ENCODE peak calls at places on chromosomes 13 and 19, in seven cellular contexts. Y is brain microvascular endothelial cell, T is vagina, S is GM13977, V is fibroblast of lung, J is IMR-90, A is B cell. Q is an unnamed sample.

GRCh38 chr19:14473915-14474578 is 1.1 kb downstream of the PTGER1 start:
- DNase-seq in Y (no peak), T (no peak), S (peak), V (peak), J (no peak), A (no peak), Q (peak)

GRCh38 chr19:40154121-40154680 is 37.0 kb upstream of the MAP3K10 start:
- DNase-seq in Y (no peak), T (no peak), S (no peak), V (no peak), J (no peak), A (no peak), Q (no peak)

GRCh38 chr19:46834984-46835383 is 15.7 kb downstream of the AP2S1 start:
- DNase-seq in Y (no peak), T (no peak), S (no peak), V (no peak), J (no peak), A (no peak), Q (no peak)

GRCh38 chr13:36530050-36530789 is 97.9 kb downstream of the CCNA1 start:
- DNase-seq in Y (peak), T (peak), S (no peak), V (peak), J (no peak), A (no peak), Q (no peak)

GRCh38 chr13:21986602-21987001 is 315.7 kb downstream of the FGF9 start:
- DNase-seq in Y (no peak), T (peak), S (no peak), V (no peak), J (peak), A (no peak), Q (no peak)

GRCh38 chr13:74570046-74570445 is 435.8 kb upstream of the KLF12 start:
- DNase-seq in Y (no peak), T (no peak), S (no peak), V (no peak), J (no peak), A (no peak), Q (no peak)

GRCh38 chr19:46002678-46003275 is 7.5 kb downstream of the CCDC61 start:
- DNase-seq in Y (no peak), T (no peak), S (no peak), V (no peak), J (no peak), A (no peak), Q (no peak)

GRCh38 chr19:2315818-2316353 is 7.9 kb upstream of the LINGO3 start:
- DNase-seq in Y (peak), T (no peak), S (no peak), V (peak), J (peak), A (peak), Q (peak)

GRCh38 chr13:98879965-98880364 is 97.9 kb downstream of the DOCK9 start:
- DNase-seq in Y (no peak), T (no peak), S (no peak), V (no peak), J (no peak), A (no peak), Q (no peak)

GRCh38 chr13:74511523-74511922 is 377.3 kb upstream of the KLF12 start:
- DNase-seq in Y (no peak), T (no peak), S (no peak), V (no peak), J (no peak), A (no peak), Q (no peak)

GRCh38 chr19:13267889-13268288 is 117.7 kb downstream of the IER2 start:
- DNase-seq in Y (no peak), T (no peak), S (no peak), V (no peak), J (peak), A (no peak), Q (no peak)

GRCh38 chr19:23263396-23263795 is 13.2 kb upstream of the ZNF724 start:
- DNase-seq in Y (no peak), T (no peak), S (no peak), V (no peak), J (no peak), A (no peak), Q (no peak)

GRCh38 chr13:73417012-73417615 is 358.3 kb downstream of the KLF5 start:
- DNase-seq in Y (no peak), T (no peak), S (peak), V (no peak), J (no peak), A (no peak), Q (no peak)

GRCh38 chr19:9528757-9529336 is 9.6 kb downstream of the ZNF426 start:
- DNase-seq in Y (no peak), T (no peak), S (no peak), V (peak), J (peak), A (no peak), Q (no peak)

GRCh38 chr19:15291089-15291488 is 41.2 kb downstream of the BRD4 start:
- DNase-seq in Y (peak), T (no peak), S (no peak), V (peak), J (peak), A (no peak), Q (no peak)

GRCh38 chr19:18264428-18264827 is 9.8 kb downstream of the IQCN start:
- DNase-seq in Y (no peak), T (no peak), S (no peak), V (no peak), J (no peak), A (no peak), Q (no peak)

GRCh38 chr19:46616631-46617322 is 8.1 kb downstream of the PTGIR start:
- DNase-seq in Y (no peak), T (no peak), S (peak), V (peak), J (peak), A (no peak), Q (no peak)

GRCh38 chr19:12938536-12939291 is at the start of gene CALR:
- DNase-seq in Y (no peak), T (no peak), S (no peak), V (peak), J (no peak), A (no peak), Q (no peak)

GRCh38 chr13:57633950-57634828 is 2.6 kb downstream of the PCDH17 start:
- DNase-seq in Y (no peak), T (no peak), S (no peak), V (peak), J (no peak), A (peak), Q (no peak)

GRCh38 chr13:112885782-112886268 is 83.2 kb upstream of the MCF2L start:
- DNase-seq in Y (peak), T (no peak), S (no peak), V (peak), J (peak), A (no peak), Q (peak)

GRCh38 chr19:12723643-12724426 is at the start of gene TNPO2:
- DNase-seq in Y (peak), T (no peak), S (peak), V (peak), J (peak), A (peak), Q (peak)

GRCh38 chr19:35085947-35086346 is 29.7 kb upstream of the FXYD3 start:
- DNase-seq in Y (no peak), T (no peak), S (peak), V (no peak), J (no peak), A (peak), Q (peak)

GRCh38 chr19:18419699-18420460 is 682 bp downstream of the SSBP4 start:
- DNase-seq in Y (no peak), T (no peak), S (peak), V (no peak), J (no peak), A (peak), Q (peak)

GRCh38 chr19:31406106-31406505 is 56.9 kb upstream of the TSHZ3 start:
- DNase-seq in Y (no peak), T (no peak), S (no peak), V (no peak), J (no peak), A (no peak), Q (no peak)

GRCh38 chr13:27432612-27433210 is 8.3 kb downstream of the GTF3A start:
- DNase-seq in Y (no peak), T (no peak), S (no peak), V (no peak), J (no peak), A (no peak), Q (no peak)

GRCh38 chr13:104460553-104460952 is 1394.3 kb upstream of the SLC10A2 start:
- DNase-seq in Y (peak), T (no peak), S (no peak), V (peak), J (no peak), A (no peak), Q (no peak)

GRCh38 chr19:43784981-43785808 is 4.4 kb upstream of the KCNN4 start:
- DNase-seq in Y (peak), T (no peak), S (peak), V (peak), J (peak), A (peak), Q (peak)

GRCh38 chr19:18940791-18941627 is at the start of gene HOMER3:
- DNase-seq in Y (peak), T (no peak), S (peak), V (peak), J (peak), A (peak), Q (peak)

GRCh38 chr13:29845440-29846056 is 4.9 kb downstream of the UBL3 start:
- DNase-seq in Y (no peak), T (no peak), S (no peak), V (peak), J (peak), A (no peak), Q (no peak)

GRCh38 chr13:23790591-23791170 is 98.5 kb downstream of the MIPEP start:
- DNase-seq in Y (peak), T (no peak), S (no peak), V (peak), J (peak), A (no peak), Q (no peak)

GRCh38 chr13:39895254-39895653 is 239.8 kb downstream of the COG6 start:
- DNase-seq in Y (no peak), T (no peak), S (no peak), V (peak), J (no peak), A (no peak), Q (no peak)

GRCh38 chr13:30376426-30377311 is 45.6 kb upstream of the UBE2L5 start:
- DNase-seq in Y (no peak), T (no peak), S (peak), V (no peak), J (no peak), A (peak), Q (peak)

GRCh38 chr13:80371840-80372509 is 31.0 kb upstream of the SPRY2 start:
- DNase-seq in Y (no peak), T (no peak), S (no peak), V (no peak), J (no peak), A (no peak), Q (no peak)

GRCh38 chr19:28878862-28879566 is 333.9 kb downstream of the UQCRFS1 start:
- DNase-seq in Y (peak), T (no peak), S (peak), V (peak), J (peak), A (peak), Q (peak)

GRCh38 chr13:94658926-94659649 is 53.3 kb downstream of the SOX21 start:
- DNase-seq in Y (no peak), T (no peak), S (no peak), V (no peak), J (no peak), A (no peak), Q (no peak)

GRCh38 chr19:17829855-17830566 is 8.7 kb upstream of the INSL3 start:
- DNase-seq in Y (peak), T (no peak), S (no peak), V (peak), J (peak), A (no peak), Q (no peak)

GRCh38 chr19:52993342-52994178 is 20.2 kb upstream of the ERVV-1 start:
- DNase-seq in Y (peak), T (no peak), S (peak), V (peak), J (peak), A (peak), Q (peak)

GRCh38 chr19:49864890-49865289 is 2.5 kb downstream of the PNKP start:
- DNase-seq in Y (no peak), T (no peak), S (no peak), V (no peak), J (no peak), A (no peak), Q (no peak)

GRCh38 chr19:49863935-49864320 is 3.4 kb downstream of the PNKP start:
- DNase-seq in Y (no peak), T (no peak), S (no peak), V (no peak), J (no peak), A (no peak), Q (no peak)

GRCh38 chr19:49869009-49869483 is 1.7 kb upstream of the PNKP start:
- DNase-seq in Y (no peak), T (no peak), S (no peak), V (no peak), J (no peak), A (no peak), Q (no peak)

GRCh38 chr19:49869484-49870308 is 2.3 kb upstream of the PNKP start:
- DNase-seq in Y (peak), T (peak), S (peak), V (peak), J (peak), A (peak), Q (peak)

GRCh38 chr19:49866933-49867782 is at the start of gene PNKP:
- DNase-seq in Y (peak), T (peak), S (peak), V (peak), J (peak), A (peak), Q (peak)
- TF ChIP-seq CTCF in Y (no peak), T (no peak), S (no peak), V (no peak), J (no peak), A (no peak), Q (no peak)

DNA sequence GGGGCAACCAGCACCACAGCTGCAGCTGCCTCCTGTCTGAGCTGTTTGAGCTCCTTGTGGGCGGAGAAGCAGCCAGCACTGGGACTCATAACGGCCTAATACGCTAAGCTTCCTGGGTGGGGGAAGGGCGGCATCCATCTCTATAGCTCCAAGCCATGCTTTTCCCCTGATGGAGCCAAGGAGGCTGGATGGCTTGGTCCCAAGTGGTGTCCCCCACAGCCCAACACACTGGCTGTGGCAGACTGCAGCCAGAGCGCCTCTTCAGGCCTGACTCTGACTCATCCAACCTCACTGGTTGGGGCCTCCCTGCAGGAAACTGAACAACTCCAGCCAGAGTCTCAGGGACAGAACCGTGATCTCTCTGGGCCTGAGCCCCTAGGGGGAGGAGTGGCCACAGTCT is 537.3 kb downstream of the SUCLA2 start:
- DNase-seq in Y (peak), T (no peak), S (no peak), V (peak), J (peak), A (no peak), Q (no peak)
- TF ChIP-seq CTCF in Y (peak), T (no peak), S (no peak), V (no peak), J (no peak), A (no peak), Q (no peak)

DNA sequence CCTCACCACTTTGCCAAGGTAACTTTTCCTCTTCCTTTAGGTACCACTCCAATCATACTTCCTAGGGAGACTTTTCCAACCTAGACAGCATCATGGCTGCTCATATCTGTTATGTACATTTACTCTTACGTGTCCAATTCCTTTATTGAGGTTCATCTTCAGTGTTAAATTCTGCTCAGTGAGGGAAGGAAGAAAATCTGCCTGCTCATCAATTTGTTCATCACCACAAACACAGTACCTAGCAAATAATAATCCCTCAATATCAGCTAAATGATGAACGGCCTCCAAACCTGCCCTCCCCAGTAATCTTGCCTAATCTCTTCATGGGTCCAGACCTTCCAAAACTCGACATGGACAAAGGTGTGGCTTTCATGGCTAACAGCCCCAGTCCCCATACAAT is 380.8 kb downstream of the KCTD12 start:
- DNase-seq in Y (no peak), T (no peak), S (no peak), V (no peak), J (no peak), A (no peak), Q (no peak)
- TF ChIP-seq CTCF in Y (no peak), T (no peak), S (no peak), V (no peak), J (no peak), A (no peak), Q (no peak)

DNA sequence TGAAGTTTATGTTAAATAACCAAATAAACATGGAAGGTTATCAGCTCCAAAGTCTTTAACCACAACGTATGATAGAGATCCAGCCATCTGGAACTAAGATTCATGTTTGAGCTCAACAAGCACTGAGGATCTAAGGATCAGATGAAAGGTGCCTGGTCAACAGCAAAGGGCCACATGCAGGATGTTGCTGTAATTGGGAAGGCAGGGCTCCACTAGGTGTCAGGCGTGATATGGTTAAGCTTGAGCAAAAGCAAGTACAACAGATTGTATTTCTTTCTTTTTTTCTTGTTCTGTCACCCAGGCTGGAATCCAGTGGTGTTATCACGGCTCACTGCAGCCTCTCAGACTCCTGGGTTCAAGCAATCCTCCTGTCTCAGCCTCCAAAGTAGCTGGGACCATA is 12.0 kb downstream of the EBPL start:
- DNase-seq in Y (peak), T (peak), S (peak), V (peak), J (peak), A (no peak), Q (peak)
- TF ChIP-seq CTCF in Y (peak), T (no peak), S (peak), V (peak), J (peak), A (no peak), Q (no peak)